ENCODE peak calls at places on chromosomes 13 and 19, in ten cellular contexts. R is iris pigment epithelial cell; E is C1 segment of cervical spinal cord; J is tibial artery; B is hippocampal formation; C is non-pigmented ciliary epithelial cell; L is AG09309; W is CD8-positive, alpha-beta memory T cell; Z is T-helper 2 cell; V is fibroblast of the aortic adventitia. Q is an unnamed sample.

GRCh38 chr19:32675720-32676185 is at the start of gene RGS9BP:
- DNase-seq in R (peak; percentile 72), E (peak; percentile 78), J (peak; percentile 90), B (peak; percentile 36), C (no peak), L (no peak), W (peak; percentile 77), Z (peak; percentile 73), V (peak; percentile 65), Q (peak; percentile 89)

GRCh38 chr19:7862413-7862951 is 11.7 kb downstream of the PRR36 start:
- DNase-seq in R (peak; percentile 82), E (no peak), J (no peak), B (no peak), C (no peak), L (no peak), W (peak; percentile 71), Z (peak; percentile 74), V (no peak), Q (no peak)

GRCh38 chr19:51327066-51327985 is 14.6 kb downstream of the VSIG10L start:
- DNase-seq in R (peak; percentile 57), E (no peak), J (no peak), B (no peak), C (no peak), L (no peak), W (no peak), Z (peak; percentile 90), V (peak; percentile 28), Q (no peak)

GRCh38 chr13:31767175-31767900 is 28.0 kb downstream of the RXFP2 start:
- DNase-seq in R (peak; percentile 47), E (no peak), J (no peak), B (no peak), C (peak; percentile 79), L (peak; percentile 88), W (no peak), Z (no peak), V (peak; percentile 94), Q (no peak)

GRCh38 chr13:39364797-39365468 is 238.1 kb downstream of the LHFPL6 start:
- DNase-seq in R (peak; percentile 49), E (no peak), J (no peak), B (no peak), C (peak; percentile 8), L (peak; percentile 14), W (no peak), Z (no peak), V (peak; percentile 38), Q (no peak)

GRCh38 chr19:10602330-10603083 is 15.4 kb upstream of the AP1M2 start:
- DNase-seq in R (peak; percentile 69), E (peak; percentile 67), J (peak; percentile 90), B (peak; percentile 68), C (no peak), L (no peak), W (peak; percentile 90), Z (peak; percentile 86), V (peak; percentile 57), Q (peak; percentile 31)

GRCh38 chr13:76440568-76440967 is 445.6 kb downstream of the KCTD12 start:
- DNase-seq in R (no peak), E (no peak), J (no peak), B (no peak), C (no peak), L (no peak), W (no peak), Z (no peak), V (no peak), Q (no peak)

GRCh38 chr13:90230311-90230710 is 1117.2 kb upstream of the MIR17HG start:
- DNase-seq in R (no peak), E (no peak), J (no peak), B (no peak), C (no peak), L (no peak), W (no peak), Z (no peak), V (no peak), Q (no peak)

GRCh38 chr13:105774739-105775460 is 760.6 kb downstream of the EFNB2 start:
- DNase-seq in R (peak; percentile 86), E (no peak), J (no peak), B (no peak), C (peak; percentile 27), L (no peak), W (no peak), Z (no peak), V (no peak), Q (no peak)

GRCh38 chr19:35266904-35267817 is 1.6 kb upstream of the USF2 start:
- DNase-seq in R (peak; percentile 31), E (peak; percentile 65), J (peak; percentile 80), B (no peak), C (no peak), L (no peak), W (peak; percentile 65), Z (peak; percentile 50), V (no peak), Q (peak; percentile 72)

GRCh38 chr13:93268327-93269028 is 41.9 kb downstream of the GPC6 start:
- DNase-seq in R (no peak), E (no peak), J (no peak), B (no peak), C (no peak), L (no peak), W (no peak), Z (no peak), V (no peak), Q (no peak)

GRCh38 chr19:8388612-8388958 is 1.6 kb upstream of the RAB11B start:
- DNase-seq in R (no peak), E (no peak), J (no peak), B (no peak), C (no peak), L (no peak), W (no peak), Z (no peak), V (no peak), Q (no peak)

GRCh38 chr13:50650936-50651638 is 192.4 kb downstream of the DLEU7 start:
- DNase-seq in R (peak; percentile 77), E (no peak), J (no peak), B (no peak), C (peak; percentile 45), L (no peak), W (no peak), Z (no peak), V (peak; percentile 52), Q (no peak)

GRCh38 chr19:13401388-13401787 is 104.9 kb downstream of the CACNA1A start:
- DNase-seq in R (peak; percentile 74), E (no peak), J (no peak), B (no peak), C (no peak), L (no peak), W (no peak), Z (peak; percentile 7), V (peak; percentile 30), Q (no peak)

GRCh38 chr19:1102407-1103106 is 1.2 kb upstream of the GPX4 start:
- DNase-seq in R (peak; percentile 99), E (no peak), J (peak; percentile 91), B (no peak), C (peak; percentile 98), L (peak; percentile 99), W (no peak), Z (peak; percentile 85), V (peak; percentile 100), Q (peak; percentile 65)

GRCh38 chr19:38081547-38082255 is 142.3 kb downstream of the DPF1 start:
- DNase-seq in R (no peak), E (no peak), J (no peak), B (no peak), C (no peak), L (no peak), W (no peak), Z (no peak), V (no peak), Q (no peak)

GRCh38 chr13:95445116-95445515 is 107.4 kb upstream of the CLDN10 start:
- DNase-seq in R (no peak), E (no peak), J (no peak), B (no peak), C (no peak), L (no peak), W (no peak), Z (no peak), V (no peak), Q (no peak)

GRCh38 chr13:27037171-27037570 is 134.4 kb downstream of the USP12 start:
- DNase-seq in R (no peak), E (no peak), J (no peak), B (no peak), C (no peak), L (no peak), W (no peak), Z (no peak), V (no peak), Q (no peak)

GRCh38 chr13:27336005-27336673 is 65.5 kb downstream of the RASL11A start:
- DNase-seq in R (peak; percentile 61), E (no peak), J (no peak), B (no peak), C (no peak), L (peak; percentile 34), W (no peak), Z (no peak), V (peak; percentile 61), Q (no peak)

GRCh38 chr13:27918041-27918917 is 1.5 kb upstream of the PDX1 start:
- DNase-seq in R (no peak), E (no peak), J (no peak), B (no peak), C (no peak), L (no peak), W (no peak), Z (no peak), V (no peak), Q (no peak)

GRCh38 chr13:113125506-113126264 is 3.1 kb downstream of the F10 start:
- DNase-seq in R (no peak), E (no peak), J (peak; percentile 37), B (no peak), C (no peak), L (no peak), W (no peak), Z (no peak), V (no peak), Q (no peak)

GRCh38 chr19:19661141-19661674 is 2.3 kb downstream of the ATP13A1 start:
- DNase-seq in R (no peak), E (no peak), J (no peak), B (no peak), C (no peak), L (no peak), W (peak; percentile 45), Z (no peak), V (no peak), Q (no peak)

GRCh38 chr13:76035711-76036110 is 399.6 kb downstream of the LMO7 start:
- DNase-seq in R (peak; percentile 77), E (no peak), J (no peak), B (no peak), C (no peak), L (no peak), W (no peak), Z (no peak), V (peak; percentile 13), Q (no peak)